ENCODE peak calls at places on chromosomes 5 and 9, in five cellular contexts. V is Panc1, A is IMR-90, S is foreskin keratinocyte, T is ovary. Y is an unnamed sample.

GRCh38 chr9:97572196-97572891 is 60.8 kb downstream of the TSTD2 start:
- DNase-seq in S (no peak), A (no peak), T (no peak), V (no peak), Y (no peak)

GRCh38 chr9:70486127-70486526 is 71.7 kb upstream of the KLF9 start:
- DNase-seq in A (no peak), S (no peak), V (no peak), T (no peak), Y (peak; percentile 58)

GRCh38 chr5:172715931-172716682 is 54.9 kb downstream of the DUSP1 start:
- DNase-seq in A (no peak), T (no peak), S (no peak), V (no peak), Y (no peak)

GRCh38 chr5:27821681-27822080 is 783.3 kb upstream of the CDH9 start:
- DNase-seq in S (no peak), V (no peak), A (no peak), T (no peak), Y (no peak)

GRCh38 chr5:77651343-77651742 is 12.8 kb upstream of the OTP start:
- DNase-seq in S (no peak), T (no peak), A (no peak), V (no peak), Y (no peak)

GRCh38 chr5:119291056-119291455 is 64.8 kb upstream of the TNFAIP8 start:
- DNase-seq in V (no peak), T (no peak), S (no peak), A (no peak), Y (no peak)

GRCh38 chr9:84945878-84946538 is 276.5 kb downstream of the NTRK2 start:
- DNase-seq in S (no peak), V (no peak), A (no peak), T (no peak), Y (no peak)

GRCh38 chr9:126698756-126699155 is 85.0 kb downstream of the LMX1B start:
- DNase-seq in V (no peak), S (no peak), T (no peak), A (no peak), Y (no peak)

GRCh38 chr5:72506150-72506549 is 1.1 kb downstream of the ZNF366 start:
- DNase-seq in T (no peak), V (no peak), A (no peak), S (no peak), Y (peak; percentile 33)

GRCh38 chr5:52757991-52758390 is 29.7 kb upstream of the ITGA1 start:
- DNase-seq in S (no peak), A (no peak), T (no peak), V (no peak), Y (no peak)

GRCh38 chr5:178123987-178124925 is 6.6 kb upstream of the RMND5B start:
- DNase-seq in V (no peak), S (no peak), T (no peak), A (no peak), Y (no peak)

GRCh38 chr5:97534166-97534565 is 351.1 kb upstream of the RIOK2 start:
- DNase-seq in V (peak; percentile 85), S (peak; percentile 82), A (peak; percentile 94), T (peak; percentile 18), Y (no peak)

GRCh38 chr9:69877852-69878507 is 57.4 kb downstream of the CFAP95 start:
- DNase-seq in A (peak; percentile 52), S (no peak), V (no peak), T (no peak), Y (no peak)

GRCh38 chr5:120803282-120803681 is 339.2 kb downstream of the PRR16 start:
- DNase-seq in S (no peak), A (peak; percentile 54), V (no peak), T (no peak), Y (no peak)
- TF ChIP-seq CTCF in S (peak; percentile 49), A (peak; percentile 43), V (no peak), T (no peak), Y (peak; percentile 12)

GRCh38 chr5:102759700-102760099 is 4.6 kb downstream of the PAM start:
- DNase-seq in S (no peak), T (no peak), A (no peak), V (no peak), Y (no peak)
- H3K4me1 ChIP-seq in S (peaks cover 18% of the 10 kb centered on the region), T (peaks cover 9% of the 10 kb centered on the region), A (peaks cover 8% of the 10 kb centered on the region), V (peaks cover 20% of the 10 kb centered on the region), Y (peaks cover 75% of the 10 kb centered on the region)

DNA sequence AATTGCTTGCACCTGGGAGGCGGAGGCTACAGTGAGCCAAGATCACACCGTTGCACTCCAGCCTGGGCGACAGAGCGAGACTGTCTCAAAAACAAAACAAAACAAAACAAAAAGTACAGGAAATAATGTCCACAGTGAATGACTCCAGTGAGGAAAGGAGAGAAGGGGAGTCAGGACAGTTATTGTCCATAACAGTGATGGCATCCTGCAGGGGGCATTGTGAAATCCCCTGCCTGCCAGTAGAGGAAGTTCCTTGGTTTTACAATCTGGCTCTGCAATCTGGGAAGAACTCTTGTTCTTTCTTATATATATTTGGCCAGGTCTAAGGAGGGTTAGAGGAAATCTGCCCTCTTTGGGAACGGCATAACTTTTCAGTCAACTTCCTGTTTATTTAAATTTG is 8.2 kb downstream of the SH3GL2 start:
- DNase-seq in A (no peak), T (no peak), S (no peak), V (no peak), Y (no peak)
- TF ChIP-seq CTCF in A (no peak), T (no peak), S (no peak), V (no peak), Y (no peak)

GRCh38 chr5:36881807-36882206 is 5.2 kb downstream of the NIPBL start:
- DNase-seq in S (no peak), A (no peak), V (no peak), T (no peak), Y (no peak)

GRCh38 chr5:36879274-36880033 is 2.9 kb downstream of the NIPBL start:
- DNase-seq in T (no peak), V (no peak), A (no peak), S (no peak), Y (no peak)

GRCh38 chr5:36881304-36881703 is 4.7 kb downstream of the NIPBL start:
- DNase-seq in S (no peak), T (no peak), V (no peak), A (no peak), Y (no peak)

GRCh38 chr5:36882250-36882649 is 5.7 kb downstream of the NIPBL start:
- DNase-seq in V (no peak), S (no peak), T (no peak), A (no peak), Y (no peak)

DNA sequence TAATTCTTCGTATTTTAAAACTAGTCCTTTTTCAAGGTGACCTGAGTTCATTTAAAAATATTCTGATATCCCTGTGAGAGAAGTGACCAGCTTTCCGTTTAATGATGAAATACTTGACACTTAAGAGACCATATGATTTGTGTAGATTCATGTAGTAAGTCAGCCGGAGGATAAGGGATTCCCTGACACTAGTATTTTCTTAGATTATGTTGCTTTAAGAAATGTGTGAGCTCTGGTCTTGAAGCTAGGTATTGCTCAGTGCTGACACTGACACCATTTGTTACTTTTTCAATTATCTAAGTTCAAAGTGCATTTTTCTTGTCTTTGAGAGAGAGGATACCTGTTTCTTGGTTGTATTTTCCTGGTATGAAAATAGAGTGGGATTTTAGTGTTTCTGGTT is 4.2 kb downstream of the NIPBL start:
- DNase-seq in T (no peak), V (no peak), A (no peak), S (no peak), Y (no peak)
- H3K4me1 ChIP-seq in T (peaks cover 6% of the 10 kb centered on the region), V (peaks cover 21% of the 10 kb centered on the region), A (no peaks in the 10 kb centered on the region), S (peaks cover 18% of the 10 kb centered on the region), Y (peaks cover 61% of the 10 kb centered on the region)

DNA sequence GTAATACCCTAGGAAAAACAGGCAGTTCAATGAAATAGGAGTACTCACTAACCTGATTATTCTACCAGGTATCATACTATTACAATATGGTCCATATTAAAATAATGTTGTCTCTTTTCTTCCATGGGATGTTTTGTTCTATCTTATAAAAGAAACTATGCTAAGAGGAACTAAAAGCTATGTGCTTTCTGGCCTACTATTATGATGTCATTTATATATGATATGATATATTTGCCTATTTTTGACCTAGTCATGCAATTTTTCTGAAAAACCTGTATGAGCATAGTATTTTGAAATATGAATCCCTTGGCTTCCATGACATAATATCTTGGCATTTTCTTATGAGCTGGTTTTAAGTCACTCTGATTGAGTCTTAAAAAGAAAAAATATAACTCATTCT is 60.7 kb downstream of the MAN2A1 start:
- DNase-seq in T (no peak), S (no peak), V (no peak), A (no peak), Y (no peak)
- TF ChIP-seq CTCF in T (no peak), S (no peak), V (no peak), A (no peak), Y (no peak)

GRCh38 chr9:134405527-134405926 is 79.3 kb downstream of the RXRA start:
- DNase-seq in S (no peak), T (no peak), V (no peak), A (no peak), Y (no peak)

GRCh38 chr9:134403292-134403681 is 77.0 kb downstream of the RXRA start:
- DNase-seq in A (no peak), V (no peak), S (no peak), T (no peak), Y (peak; percentile 96)

GRCh38 chr9:134404376-134405358 is 78.4 kb downstream of the RXRA start:
- DNase-seq in V (no peak), A (no peak), S (no peak), T (no peak), Y (no peak)

GRCh38 chr9:134402182-134402581 is 75.9 kb downstream of the RXRA start:
- DNase-seq in V (no peak), A (no peak), S (no peak), T (no peak), Y (no peak)

GRCh38 chr9:134403682-134404301 is 77.5 kb downstream of the RXRA start:
- DNase-seq in S (no peak), T (peak; percentile 80), V (no peak), A (peak; percentile 87), Y (peak; percentile 65)
- H3K4me1 ChIP-seq in S (peaks cover 15% of the 10 kb centered on the region), T (peaks cover 39% of the 10 kb centered on the region), V (peaks cover 11% of the 10 kb centered on the region), A (peaks cover 30% of the 10 kb centered on the region), Y (peaks cover 74% of the 10 kb centered on the region)

GRCh38 chr5:128327973-128328372 is 210.1 kb downstream of the FBN2 start:
- DNase-seq in V (no peak), S (no peak), T (no peak), A (no peak), Y (no peak)
- TF ChIP-seq CTCF in V (no peak), S (no peak), T (no peak), A (no peak), Y (no peak)

GRCh38 chr5:146302428-146302827 is 36.2 kb upstream of the POU4F3 start:
- DNase-seq in T (no peak), A (no peak), S (no peak), V (no peak), Y (no peak)

GRCh38 chr5:146301666-146302065 is 37.0 kb upstream of the POU4F3 start:
- DNase-seq in A (peak; percentile 5), V (no peak), S (no peak), T (no peak), Y (no peak)

GRCh38 chr5:146307796-146308195 is 30.8 kb upstream of the POU4F3 start:
- DNase-seq in T (no peak), V (no peak), A (no peak), S (no peak), Y (no peak)

GRCh38 chr5:146311278-146311677 is 27.4 kb upstream of the POU4F3 start:
- DNase-seq in T (no peak), A (no peak), V (no peak), S (no peak), Y (no peak)

GRCh38 chr5:146306838-146307237 is 31.8 kb upstream of the POU4F3 start:
- DNase-seq in T (no peak), S (no peak), A (no peak), V (no peak), Y (no peak)
- H3K4me1 ChIP-seq in T (peaks cover 2% of the 10 kb centered on the region), S (no peaks in the 10 kb centered on the region), A (no peaks in the 10 kb centered on the region), V (no peaks in the 10 kb centered on the region), Y (no peaks in the 10 kb centered on the region)

Y was measured in gastrocnemius medialis.